ENCODE peak calls at places on chromosome 2, in nine cellular contexts. Q, O, H, D, Z, V, U, M and N are unnamed samples.

GRCh38 chr2:197145471-197146056 is 165.0 kb downstream of the ANKRD44 start:
- DNase-seq in Q (no peak), O (no peak), H (peak), D (no peak), Z (peak), V (no peak), U (no peak), M (peak), N (peak)

GRCh38 chr2:217746741-217747287 is 256.0 kb downstream of the TNS1 start:
- DNase-seq in Q (no peak), O (no peak), H (no peak), D (no peak), Z (no peak), V (no peak), U (no peak), M (no peak), N (no peak)

GRCh38 chr2:221400411-221400810 is 171.7 kb downstream of the EPHA4 start:
- DNase-seq in Q (no peak), O (no peak), H (no peak), D (no peak), Z (no peak), V (no peak), U (no peak), M (no peak), N (no peak)

GRCh38 chr2:212649646-212650045 is 111.0 kb upstream of the ERBB4 start:
- DNase-seq in Q (no peak), O (no peak), H (no peak), D (no peak), Z (no peak), V (no peak), U (no peak), M (no peak), N (no peak)

GRCh38 chr2:132416080-132416911 is at the start of gene GPR39:
- DNase-seq in Q (peak), O (peak), H (peak), D (peak), Z (peak), V (peak), U (peak), M (no peak), N (no peak)

GRCh38 chr2:31270136-31270535 is 36.2 kb downstream of the EHD3 start:
- DNase-seq in Q (no peak), O (no peak), H (no peak), D (peak), Z (no peak), V (no peak), U (peak), M (no peak), N (no peak)

GRCh38 chr2:239689410-239689809 is 288.6 kb upstream of the HDAC4 start:
- DNase-seq in Q (no peak), O (no peak), H (no peak), D (no peak), Z (no peak), V (no peak), U (no peak), M (no peak), N (no peak)

GRCh38 chr2:54088191-54088634 is 27.2 kb upstream of the ACYP2 start:
- DNase-seq in Q (no peak), O (no peak), H (no peak), D (no peak), Z (peak), V (no peak), U (peak), M (no peak), N (no peak)